ENCODE peak calls at places on chromosomes 12 and 14, in six cellular contexts. K, D, R, P, S and C are unnamed samples.

GRCh38 chr12:12267801-12268200 is 957 bp upstream of the LRP6 start:
- DNase-seq in K (no peak), D (no peak), R (no peak), P (no peak), S (no peak), C (no peak)

GRCh38 chr12:1104088-1104800 is 113.2 kb downstream of the ERC1 start:
- DNase-seq in K (no peak), D (no peak), R (no peak), P (no peak), S (no peak), C (no peak)

GRCh38 chr12:74903522-74903921 is 306.1 kb downstream of the KCNC2 start:
- DNase-seq in K (no peak), D (no peak), R (no peak), P (no peak), S (no peak), C (no peak)

GRCh38 chr12:101019667-101020066 is 190.4 kb downstream of the SLC5A8 start:
- DNase-seq in K (no peak), D (no peak), R (no peak), P (no peak), S (no peak), C (no peak)

GRCh38 chr12:67069451-67070306 is 199.5 kb upstream of the CAND1 start:
- DNase-seq in K (no peak), D (peak), R (peak), P (peak), S (no peak), C (peak)

GRCh38 chr12:68287106-68287505 is 33.7 kb upstream of the IL22 start:
- DNase-seq in K (no peak), D (no peak), R (no peak), P (no peak), S (no peak), C (no peak)

GRCh38 chr14:103160321-103161053 is 37.2 kb downstream of the TNFAIP2 start:
- DNase-seq in K (no peak), D (no peak), R (no peak), P (no peak), S (no peak), C (no peak)

GRCh38 chr12:53676715-53677611 is 1.1 kb upstream of the ATP5MC2 start:
- DNase-seq in K (no peak), D (peak), R (no peak), P (peak), S (peak), C (peak)

GRCh38 chr14:87994974-87995373 is 2.0 kb upstream of the GALC start:
- DNase-seq in K (no peak), D (no peak), R (no peak), P (no peak), S (no peak), C (no peak)

GRCh38 chr12:67981236-67982164 is 7.7 kb upstream of the IFNG-AS1 start:
- DNase-seq in K (peak), D (no peak), R (no peak), P (peak), S (peak), C (no peak)

GRCh38 chr14:102317564-102318248 is 1.8 kb upstream of the ZNF839 start:
- DNase-seq in K (no peak), D (no peak), R (no peak), P (peak), S (peak), C (no peak)

GRCh38 chr12:110932048-110932447 is 11.7 kb upstream of the MYL2 start:
- DNase-seq in K (no peak), D (no peak), R (no peak), P (no peak), S (no peak), C (peak)

GRCh38 chr12:119780786-119781434 is 96.2 kb downstream of the CIT start:
- DNase-seq in K (no peak), D (no peak), R (peak), P (peak), S (peak), C (peak)

GRCh38 chr12:66516133-66516532 is 162.7 kb downstream of the GRIP1 start:
- DNase-seq in K (no peak), D (no peak), R (peak), P (no peak), S (peak), C (no peak)

DNA sequence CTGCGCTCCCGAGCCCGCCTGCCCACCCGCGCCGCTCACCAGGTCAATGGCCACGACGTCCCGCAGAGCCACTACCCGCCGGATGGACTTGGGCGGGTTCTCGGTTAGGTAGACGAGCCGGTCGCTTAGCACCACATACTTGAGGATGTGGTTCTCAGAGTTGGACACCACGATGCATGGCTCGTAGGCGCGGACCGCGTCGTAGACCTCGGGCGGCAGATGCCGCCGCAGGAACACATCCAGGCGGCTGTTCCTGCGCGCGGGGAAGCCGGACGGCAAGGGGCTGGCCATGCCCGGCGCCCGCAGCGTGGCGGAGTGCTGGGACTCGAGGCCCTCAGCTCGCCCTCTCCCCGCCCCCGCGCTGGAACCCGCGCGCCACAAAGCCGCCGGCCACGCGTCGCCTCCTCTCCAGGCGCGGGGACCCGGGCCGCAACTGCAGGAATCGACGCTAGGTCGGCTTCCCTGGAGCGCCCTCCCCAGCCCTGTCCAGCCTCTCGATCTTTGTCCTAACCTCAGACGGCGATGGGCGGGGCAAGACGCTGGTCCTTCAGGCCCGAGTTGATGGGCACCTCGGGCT is at the start of gene C12orf56:
- DNase-seq in K (no peak), D (no peak), R (peak), P (peak), S (peak), C (peak)
- TF ChIP-seq CTCF in K (no peak), D (no peak), R (no peak), P (no peak), S (no peak), C (no peak)

DNA sequence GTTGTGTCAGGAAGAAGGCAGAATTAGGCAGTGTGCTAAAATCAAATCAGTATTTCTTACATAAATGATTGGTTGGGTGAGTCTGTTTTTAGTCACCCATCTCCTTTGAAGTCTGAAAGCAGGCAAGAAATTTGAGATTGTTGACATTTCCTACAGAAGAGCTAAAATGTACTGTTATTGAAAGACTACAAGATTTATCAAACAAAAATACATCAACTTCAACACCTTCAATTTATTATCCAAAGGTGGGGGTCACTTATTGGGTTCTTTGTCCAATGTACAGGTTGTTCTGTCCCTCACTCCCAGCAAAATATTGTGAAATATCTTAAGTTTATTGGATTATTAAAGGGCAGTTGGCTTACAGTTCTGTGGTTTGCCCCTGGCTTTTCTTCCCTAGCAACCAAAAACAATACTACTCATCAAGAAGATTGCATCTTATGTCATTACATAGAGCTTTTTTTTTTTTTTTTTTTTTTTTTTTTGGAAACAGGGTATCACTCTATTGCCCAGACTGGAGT is 20.6 kb upstream of the PKP2 start:
- DNase-seq in K (no peak), D (no peak), R (no peak), P (no peak), S (no peak), C (no peak)
- TF ChIP-seq CTCF in K (no peak), D (no peak), R (no peak), P (no peak), S (no peak), C (no peak)

DNA sequence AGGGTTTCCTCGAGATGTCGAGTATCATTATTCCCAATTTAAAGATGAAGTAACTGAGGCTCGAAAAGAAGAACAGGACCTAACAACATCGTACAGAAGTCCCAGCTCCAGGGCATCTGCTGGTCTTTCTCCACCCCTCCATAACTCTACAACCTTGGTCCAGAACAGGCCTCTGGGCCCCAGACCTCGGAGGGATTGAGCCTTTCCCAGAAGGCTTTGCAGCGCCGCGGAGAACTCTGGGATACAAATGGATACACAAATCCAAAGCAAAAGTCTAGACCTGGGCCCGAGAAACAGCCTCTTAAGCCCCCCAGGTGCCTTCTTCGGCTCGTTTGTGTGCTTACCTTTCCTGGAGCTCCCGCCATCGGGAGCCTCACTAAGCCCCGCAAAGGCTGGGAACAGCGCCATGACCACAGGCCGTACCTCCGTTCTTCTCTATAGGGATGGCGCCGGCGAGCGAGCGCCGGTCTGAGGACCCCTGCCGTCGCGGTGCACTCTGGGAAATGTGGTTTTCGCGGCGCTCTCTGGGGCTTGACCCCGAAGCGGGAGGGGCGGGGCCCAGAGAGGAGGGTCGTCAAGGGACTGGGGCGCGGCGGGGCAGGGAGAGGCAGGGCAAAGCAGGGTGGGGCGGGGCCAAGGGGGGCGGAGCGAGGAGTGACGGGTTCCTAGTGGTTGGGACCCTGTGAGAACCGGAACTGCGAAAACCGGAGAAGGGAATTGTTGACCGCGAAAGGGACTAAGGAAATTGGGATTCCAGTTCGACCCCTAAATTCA is at the start of gene NRDE2:
- DNase-seq in K (peak), D (peak), R (peak), P (peak), S (peak), C (peak)
- TF ChIP-seq CTCF in K (no peak), D (no peak), R (no peak), P (no peak), S (no peak), C (no peak)

DNA sequence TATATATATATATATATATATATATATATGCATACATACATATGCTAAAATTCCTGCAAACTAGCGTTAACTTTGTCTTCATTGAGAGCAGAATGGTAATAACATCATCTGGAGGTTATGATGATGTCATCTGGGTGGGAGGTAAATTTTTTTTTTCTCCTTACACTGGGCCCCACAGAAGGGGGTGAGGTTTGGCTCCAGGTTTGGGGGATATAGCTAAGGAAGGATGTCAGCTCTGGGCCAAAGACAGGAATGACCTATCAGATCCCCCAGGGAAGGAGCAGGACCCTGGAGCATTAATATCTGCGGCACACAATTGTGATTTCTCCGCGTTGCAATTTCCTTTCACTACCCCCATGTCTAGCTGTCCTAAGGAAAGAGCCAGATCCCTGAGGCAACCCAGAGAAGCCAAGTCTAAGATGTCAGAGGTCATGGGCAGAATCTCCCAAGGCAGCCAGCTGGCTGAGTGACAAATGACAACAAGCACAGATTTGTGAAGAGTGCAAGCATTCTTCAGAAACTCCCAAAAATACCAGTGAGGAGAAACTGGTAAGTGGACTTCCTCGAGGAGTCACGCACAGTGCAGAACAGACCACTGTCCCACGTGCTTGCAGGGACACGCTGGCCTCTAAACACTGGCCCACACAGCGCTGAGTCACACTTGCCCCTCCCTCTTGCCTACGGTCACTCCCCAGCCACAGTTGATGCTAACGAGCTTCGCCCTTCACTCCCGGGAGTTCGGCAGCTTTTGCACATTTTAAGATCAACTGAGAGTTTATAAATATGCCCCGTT is 9.9 kb downstream of the UBC start:
- DNase-seq in K (peak), D (peak), R (peak), P (peak), S (peak), C (peak)
- TF ChIP-seq CTCF in K (no peak), D (no peak), R (no peak), P (no peak), S (no peak), C (no peak)

GRCh38 chr12:96131230-96131788 is 62.9 kb upstream of the ELK3 start:
- DNase-seq in K (no peak), D (no peak), R (no peak), P (no peak), S (no peak), C (no peak)

GRCh38 chr12:96130396-96131059 is 63.6 kb upstream of the ELK3 start:
- DNase-seq in K (no peak), D (no peak), R (no peak), P (no peak), S (no peak), C (no peak)

GRCh38 chr12:96136129-96136528 is 58.0 kb upstream of the ELK3 start:
- DNase-seq in K (peak), D (no peak), R (no peak), P (peak), S (peak), C (no peak)

GRCh38 chr12:96134200-96134599 is 60.0 kb upstream of the ELK3 start:
- DNase-seq in K (no peak), D (no peak), R (no peak), P (no peak), S (no peak), C (no peak)

GRCh38 chr12:96132819-96133218 is 61.4 kb upstream of the ELK3 start:
- DNase-seq in K (no peak), D (no peak), R (no peak), P (no peak), S (no peak), C (no peak)
- TF ChIP-seq CTCF in K (no peak), D (peak), R (peak), P (no peak), S (peak), C (peak)